ENCODE peak calls at places on chromosomes 12 and 14, in four cellular contexts. V is GDM1, U is fibroblast of the conjunctiva, L is tibial artery. F is an unnamed sample.
A peak's percentile ranks its signal among the peaks of the same experiment; 100 is the strongest.

GRCh38 chr14:51070732-51071131 is 24.2 kb downstream of the TRIM9 start:
- DNase-seq in U (no peak), V (no peak), L (no peak), F (no peak)

GRCh38 chr12:6570264-6570887 is 2.3 kb upstream of the NOP2 start:
- DNase-seq in V (peak; percentile 44), U (no peak), L (no peak), F (peak; percentile 62)

GRCh38 chr12:6215932-6216494 is 15.8 kb downstream of the CD9 start:
- DNase-seq in L (peak; percentile 92), V (no peak), U (peak; percentile 83), F (no peak)

GRCh38 chr14:61430066-61430757 is 108.8 kb downstream of the PRKCH start:
- DNase-seq in L (no peak), V (no peak), U (no peak), F (no peak)

GRCh38 chr12:30178948-30179347 is 395.2 kb upstream of the TMTC1 start:
- DNase-seq in L (no peak), U (no peak), V (no peak), F (no peak)

GRCh38 chr14:39558525-39558924 is 126.3 kb upstream of the FBXO33 start:
- DNase-seq in U (no peak), L (no peak), V (no peak), F (no peak)

GRCh38 chr14:88095791-88096190 is 90.9 kb downstream of the GPR65 start:
- DNase-seq in U (no peak), V (no peak), L (no peak), F (no peak)

GRCh38 chr14:104157303-104157928 is 19.0 kb downstream of the KIF26A start:
- DNase-seq in U (no peak), L (no peak), V (no peak), F (peak; percentile 18)

GRCh38 chr14:29370024-29370423 is 557.6 kb downstream of the PRKD1 start:
- DNase-seq in U (no peak), L (no peak), V (no peak), F (no peak)

GRCh38 chr12:58584885-58585284 is 335.4 kb downstream of the LRIG3 start:
- DNase-seq in V (no peak), L (no peak), U (no peak), F (no peak)

GRCh38 chr12:95214466-95214865 is 2.8 kb downstream of the FGD6 start:
- DNase-seq in V (no peak), L (no peak), U (no peak), F (no peak)

GRCh38 chr14:43754838-43755237 is 752.2 kb downstream of the FSCB start:
- DNase-seq in U (no peak), L (no peak), V (no peak), F (no peak)

F was measured in erythroblast.